ENCODE peak calls at places on chromosome 1, in nine cellular contexts. One of them, this sample, is unnamed.

GRCh38 chr1:32877211-32878110 is 6.7 kb upstream of the FNDC5 start:
- DNase-seq in D341Med: no peak
- DNase-seq in SK-N-MC: no peak
- DNase-seq in ecto neural progenitor cell: no peak
- DNase-seq in KG1: no peak
- DNase-seq in amniotic epithelial cell: no peak
- DNase-seq in NCI-H2081: no peak
- DNase-seq in progenitor cell of endocrine pancreas: no peak
- DNase-seq in activated T-helper 9 cell treated with anti-CD3 and anti-CD28 coated beads, Interleukin-2, amount 50 U/mL, for 16 hours: no peak
- DNase-seq in this sample: peak; percentile 65

GRCh38 chr1:237938553-237938952 is 47.8 kb upstream of the ZP4 start:
- DNase-seq in D341Med: no peak
- DNase-seq in SK-N-MC: no peak
- DNase-seq in ecto neural progenitor cell: no peak
- DNase-seq in KG1: no peak
- DNase-seq in amniotic epithelial cell: no peak
- DNase-seq in NCI-H2081: no peak
- DNase-seq in progenitor cell of endocrine pancreas: no peak
- DNase-seq in activated T-helper 9 cell treated with anti-CD3 and anti-CD28 coated beads, Interleukin-2, amount 50 U/mL, for 16 hours: no peak
- DNase-seq in this sample: no peak

GRCh38 chr1:33036051-33036525 is 595 bp downstream of the AK2 start:
- DNase-seq in D341Med: peak; percentile 37
- DNase-seq in SK-N-MC: no peak
- DNase-seq in ecto neural progenitor cell: no peak
- DNase-seq in KG1: no peak
- DNase-seq in amniotic epithelial cell: peak; percentile 20
- DNase-seq in NCI-H2081: no peak
- DNase-seq in progenitor cell of endocrine pancreas: no peak
- DNase-seq in activated T-helper 9 cell treated with anti-CD3 and anti-CD28 coated beads, Interleukin-2, amount 50 U/mL, for 16 hours: no peak
- DNase-seq in this sample: peak; percentile 29

GRCh38 chr1:207670192-207670591 is 25.3 kb downstream of the CR1L start:
- DNase-seq in D341Med: no peak
- DNase-seq in SK-N-MC: no peak
- DNase-seq in ecto neural progenitor cell: no peak
- DNase-seq in KG1: no peak
- DNase-seq in amniotic epithelial cell: no peak
- DNase-seq in NCI-H2081: no peak
- DNase-seq in progenitor cell of endocrine pancreas: no peak
- DNase-seq in activated T-helper 9 cell treated with anti-CD3 and anti-CD28 coated beads, Interleukin-2, amount 50 U/mL, for 16 hours: no peak
- DNase-seq in this sample: no peak

GRCh38 chr1:113758631-113759340 is 500 bp downstream of the PHTF1 start:
- DNase-seq in D341Med: peak; percentile 81
- DNase-seq in SK-N-MC: no peak
- DNase-seq in ecto neural progenitor cell: peak; percentile 94
- DNase-seq in KG1: no peak
- DNase-seq in amniotic epithelial cell: peak; percentile 27
- DNase-seq in NCI-H2081: peak; percentile 12
- DNase-seq in progenitor cell of endocrine pancreas: peak; percentile 77
- DNase-seq in activated T-helper 9 cell treated with anti-CD3 and anti-CD28 coated beads, Interleukin-2, amount 50 U/mL, for 16 hours: peak; percentile 39
- DNase-seq in this sample: peak; percentile 75

GRCh38 chr1:184189361-184189760 is 137.8 kb downstream of the TSEN15 start:
- DNase-seq in D341Med: no peak
- DNase-seq in SK-N-MC: peak; percentile 20
- DNase-seq in ecto neural progenitor cell: no peak
- DNase-seq in KG1: no peak
- DNase-seq in amniotic epithelial cell: no peak
- DNase-seq in NCI-H2081: peak; percentile 75
- DNase-seq in progenitor cell of endocrine pancreas: no peak
- DNase-seq in activated T-helper 9 cell treated with anti-CD3 and anti-CD28 coated beads, Interleukin-2, amount 50 U/mL, for 16 hours: no peak
- DNase-seq in this sample: peak; percentile 81

GRCh38 chr1:174815036-174815435 is 184.7 kb upstream of the CACYBP start:
- DNase-seq in D341Med: no peak
- DNase-seq in SK-N-MC: no peak
- DNase-seq in ecto neural progenitor cell: no peak
- DNase-seq in KG1: no peak
- DNase-seq in amniotic epithelial cell: peak; percentile 28
- DNase-seq in NCI-H2081: no peak
- DNase-seq in progenitor cell of endocrine pancreas: no peak
- DNase-seq in activated T-helper 9 cell treated with anti-CD3 and anti-CD28 coated beads, Interleukin-2, amount 50 U/mL, for 16 hours: no peak
- DNase-seq in this sample: peak; percentile 62

GRCh38 chr1:116268211-116268610 is 104.8 kb upstream of the ATP1A1 start:
- DNase-seq in D341Med: no peak
- DNase-seq in SK-N-MC: no peak
- DNase-seq in ecto neural progenitor cell: no peak
- DNase-seq in KG1: no peak
- DNase-seq in amniotic epithelial cell: peak; percentile 45
- DNase-seq in NCI-H2081: no peak
- DNase-seq in progenitor cell of endocrine pancreas: no peak
- DNase-seq in activated T-helper 9 cell treated with anti-CD3 and anti-CD28 coated beads, Interleukin-2, amount 50 U/mL, for 16 hours: no peak
- DNase-seq in this sample: peak; percentile 68

GRCh38 chr1:8017495-8018310 is 8.4 kb downstream of the ERRFI1 start:
- DNase-seq in D341Med: peak; percentile 51
- DNase-seq in SK-N-MC: peak; percentile 76
- DNase-seq in ecto neural progenitor cell: no peak
- DNase-seq in KG1: no peak
- DNase-seq in amniotic epithelial cell: peak; percentile 94
- DNase-seq in NCI-H2081: no peak
- DNase-seq in progenitor cell of endocrine pancreas: no peak
- DNase-seq in activated T-helper 9 cell treated with anti-CD3 and anti-CD28 coated beads, Interleukin-2, amount 50 U/mL, for 16 hours: no peak
- DNase-seq in this sample: peak; percentile 70

GRCh38 chr1:23759277-23759676 is 16.0 kb downstream of the ELOA start:
- DNase-seq in D341Med: no peak
- DNase-seq in SK-N-MC: no peak
- DNase-seq in ecto neural progenitor cell: no peak
- DNase-seq in KG1: no peak
- DNase-seq in amniotic epithelial cell: no peak
- DNase-seq in NCI-H2081: no peak
- DNase-seq in progenitor cell of endocrine pancreas: no peak
- DNase-seq in activated T-helper 9 cell treated with anti-CD3 and anti-CD28 coated beads, Interleukin-2, amount 50 U/mL, for 16 hours: no peak
- DNase-seq in this sample: no peak

GRCh38 chr1:160209041-160209655 is 4.0 kb downstream of the PEA15 start:
- DNase-seq in D341Med: peak; percentile 27
- DNase-seq in SK-N-MC: no peak
- DNase-seq in ecto neural progenitor cell: no peak
- DNase-seq in KG1: no peak
- DNase-seq in amniotic epithelial cell: peak; percentile 61
- DNase-seq in NCI-H2081: no peak
- DNase-seq in progenitor cell of endocrine pancreas: no peak
- DNase-seq in activated T-helper 9 cell treated with anti-CD3 and anti-CD28 coated beads, Interleukin-2, amount 50 U/mL, for 16 hours: no peak
- DNase-seq in this sample: no peak

GRCh38 chr1:165570078-165570477 is 26.3 kb downstream of the LRRC52 start:
- DNase-seq in D341Med: peak; percentile 61
- DNase-seq in SK-N-MC: no peak
- DNase-seq in ecto neural progenitor cell: no peak
- DNase-seq in KG1: no peak
- DNase-seq in amniotic epithelial cell: no peak
- DNase-seq in NCI-H2081: no peak
- DNase-seq in progenitor cell of endocrine pancreas: no peak
- DNase-seq in activated T-helper 9 cell treated with anti-CD3 and anti-CD28 coated beads, Interleukin-2, amount 50 U/mL, for 16 hours: no peak
- DNase-seq in this sample: peak; percentile 71

GRCh38 chr1:153565529-153566374 is at the start of gene S100A2:
- DNase-seq in D341Med: no peak
- DNase-seq in SK-N-MC: no peak
- DNase-seq in ecto neural progenitor cell: peak; percentile 47
- DNase-seq in KG1: peak; percentile 58
- DNase-seq in amniotic epithelial cell: peak; percentile 93
- DNase-seq in NCI-H2081: no peak
- DNase-seq in progenitor cell of endocrine pancreas: no peak
- DNase-seq in activated T-helper 9 cell treated with anti-CD3 and anti-CD28 coated beads, Interleukin-2, amount 50 U/mL, for 16 hours: peak; percentile 45
- DNase-seq in this sample: peak; percentile 96

GRCh38 chr1:182803846-182804245 is 14.3 kb downstream of the NPL start:
- DNase-seq in D341Med: no peak
- DNase-seq in SK-N-MC: no peak
- DNase-seq in ecto neural progenitor cell: no peak
- DNase-seq in KG1: no peak
- DNase-seq in amniotic epithelial cell: no peak
- DNase-seq in NCI-H2081: no peak
- DNase-seq in progenitor cell of endocrine pancreas: no peak
- DNase-seq in activated T-helper 9 cell treated with anti-CD3 and anti-CD28 coated beads, Interleukin-2, amount 50 U/mL, for 16 hours: no peak
- DNase-seq in this sample: no peak

GRCh38 chr1:24277420-24278169 is 41.6 kb upstream of the GRHL3 start:
- DNase-seq in D341Med: no peak
- DNase-seq in SK-N-MC: no peak
- DNase-seq in ecto neural progenitor cell: no peak
- DNase-seq in KG1: no peak
- DNase-seq in amniotic epithelial cell: peak; percentile 39
- DNase-seq in NCI-H2081: no peak
- DNase-seq in progenitor cell of endocrine pancreas: no peak
- DNase-seq in activated T-helper 9 cell treated with anti-CD3 and anti-CD28 coated beads, Interleukin-2, amount 50 U/mL, for 16 hours: no peak
- DNase-seq in this sample: no peak

GRCh38 chr1:47021070-47021469 is 2.4 kb upstream of the CYP4X1 start:
- DNase-seq in D341Med: no peak
- DNase-seq in SK-N-MC: no peak
- DNase-seq in ecto neural progenitor cell: no peak
- DNase-seq in KG1: no peak
- DNase-seq in amniotic epithelial cell: no peak
- DNase-seq in NCI-H2081: no peak
- DNase-seq in progenitor cell of endocrine pancreas: no peak
- DNase-seq in activated T-helper 9 cell treated with anti-CD3 and anti-CD28 coated beads, Interleukin-2, amount 50 U/mL, for 16 hours: no peak
- DNase-seq in this sample: no peak

GRCh38 chr1:227994632-227995300 is 12.0 kb upstream of the WNT3A start:
- DNase-seq in D341Med: no peak
- DNase-seq in SK-N-MC: no peak
- DNase-seq in ecto neural progenitor cell: peak; percentile 24
- DNase-seq in KG1: no peak
- DNase-seq in amniotic epithelial cell: no peak
- DNase-seq in NCI-H2081: no peak
- DNase-seq in progenitor cell of endocrine pancreas: peak; percentile 4
- DNase-seq in activated T-helper 9 cell treated with anti-CD3 and anti-CD28 coated beads, Interleukin-2, amount 50 U/mL, for 16 hours: no peak
- DNase-seq in this sample: no peak

GRCh38 chr1:62352387-62352786 is 33.2 kb upstream of the KANK4 start:
- DNase-seq in D341Med: no peak
- DNase-seq in SK-N-MC: no peak
- DNase-seq in ecto neural progenitor cell: no peak
- DNase-seq in KG1: no peak
- DNase-seq in amniotic epithelial cell: no peak
- DNase-seq in NCI-H2081: no peak
- DNase-seq in progenitor cell of endocrine pancreas: no peak
- DNase-seq in activated T-helper 9 cell treated with anti-CD3 and anti-CD28 coated beads, Interleukin-2, amount 50 U/mL, for 16 hours: no peak
- DNase-seq in this sample: no peak

GRCh38 chr1:28123461-28123961 is 35.1 kb upstream of the EYA3 start:
- DNase-seq in D341Med: no peak
- DNase-seq in SK-N-MC: no peak
- DNase-seq in ecto neural progenitor cell: no peak
- DNase-seq in KG1: no peak
- DNase-seq in amniotic epithelial cell: peak; percentile 95
- DNase-seq in NCI-H2081: no peak
- DNase-seq in progenitor cell of endocrine pancreas: no peak
- DNase-seq in activated T-helper 9 cell treated with anti-CD3 and anti-CD28 coated beads, Interleukin-2, amount 50 U/mL, for 16 hours: no peak
- DNase-seq in this sample: no peak

GRCh38 chr1:48035371-48036141 is 38.4 kb upstream of the TRABD2B start:
- DNase-seq in D341Med: no peak
- DNase-seq in SK-N-MC: no peak
- DNase-seq in ecto neural progenitor cell: no peak
- DNase-seq in KG1: no peak
- DNase-seq in amniotic epithelial cell: no peak
- DNase-seq in NCI-H2081: no peak
- DNase-seq in progenitor cell of endocrine pancreas: no peak
- DNase-seq in activated T-helper 9 cell treated with anti-CD3 and anti-CD28 coated beads, Interleukin-2, amount 50 U/mL, for 16 hours: no peak
- DNase-seq in this sample: no peak

GRCh38 chr1:205811660-205812059 is 1.3 kb downstream of the SLC41A1 start:
- DNase-seq in D341Med: no peak
- DNase-seq in SK-N-MC: no peak
- DNase-seq in ecto neural progenitor cell: no peak
- DNase-seq in KG1: no peak
- DNase-seq in amniotic epithelial cell: peak; percentile 36
- DNase-seq in NCI-H2081: no peak
- DNase-seq in progenitor cell of endocrine pancreas: no peak
- DNase-seq in activated T-helper 9 cell treated with anti-CD3 and anti-CD28 coated beads, Interleukin-2, amount 50 U/mL, for 16 hours: no peak
- DNase-seq in this sample: no peak

GRCh38 chr1:112317140-112317539 is 78.9 kb upstream of the CTTNBP2NL start:
- DNase-seq in D341Med: no peak
- DNase-seq in SK-N-MC: no peak
- DNase-seq in ecto neural progenitor cell: no peak
- DNase-seq in KG1: no peak
- DNase-seq in amniotic epithelial cell: peak; percentile 94
- DNase-seq in NCI-H2081: no peak
- DNase-seq in progenitor cell of endocrine pancreas: no peak
- DNase-seq in activated T-helper 9 cell treated with anti-CD3 and anti-CD28 coated beads, Interleukin-2, amount 50 U/mL, for 16 hours: no peak
- DNase-seq in this sample: no peak

GRCh38 chr1:168079761-168080160 is 57.0 kb downstream of the GPR161 start:
- DNase-seq in D341Med: no peak
- DNase-seq in SK-N-MC: no peak
- DNase-seq in ecto neural progenitor cell: no peak
- DNase-seq in KG1: no peak
- DNase-seq in amniotic epithelial cell: peak; percentile 56
- DNase-seq in NCI-H2081: no peak
- DNase-seq in progenitor cell of endocrine pancreas: no peak
- DNase-seq in activated T-helper 9 cell treated with anti-CD3 and anti-CD28 coated beads, Interleukin-2, amount 50 U/mL, for 16 hours: no peak
- DNase-seq in this sample: no peak

GRCh38 chr1:193558491-193559028 is 372.1 kb upstream of the B3GALT2 start:
- DNase-seq in D341Med: no peak
- DNase-seq in SK-N-MC: no peak
- DNase-seq in ecto neural progenitor cell: no peak
- DNase-seq in KG1: peak; percentile 26
- DNase-seq in amniotic epithelial cell: peak; percentile 89
- DNase-seq in NCI-H2081: no peak
- DNase-seq in progenitor cell of endocrine pancreas: no peak
- DNase-seq in activated T-helper 9 cell treated with anti-CD3 and anti-CD28 coated beads, Interleukin-2, amount 50 U/mL, for 16 hours: no peak
- DNase-seq in this sample: peak; percentile 39

GRCh38 chr1:151062738-151063371 is 2.7 kb downstream of the MLLT11 start:
- DNase-seq in D341Med: peak; percentile 42
- DNase-seq in SK-N-MC: no peak
- DNase-seq in ecto neural progenitor cell: no peak
- DNase-seq in KG1: no peak
- DNase-seq in amniotic epithelial cell: peak; percentile 96
- DNase-seq in NCI-H2081: no peak
- DNase-seq in progenitor cell of endocrine pancreas: no peak
- DNase-seq in activated T-helper 9 cell treated with anti-CD3 and anti-CD28 coated beads, Interleukin-2, amount 50 U/mL, for 16 hours: no peak
- DNase-seq in this sample: no peak

GRCh38 chr1:147515046-147515869 is 26.0 kb upstream of the BCL9 start:
- DNase-seq in D341Med: no peak
- DNase-seq in SK-N-MC: no peak
- DNase-seq in ecto neural progenitor cell: no peak
- DNase-seq in KG1: no peak
- DNase-seq in amniotic epithelial cell: peak; percentile 91
- DNase-seq in NCI-H2081: peak; percentile 59
- DNase-seq in progenitor cell of endocrine pancreas: no peak
- DNase-seq in activated T-helper 9 cell treated with anti-CD3 and anti-CD28 coated beads, Interleukin-2, amount 50 U/mL, for 16 hours: no peak
- DNase-seq in this sample: peak; percentile 87

GRCh38 chr1:30901798-30902652 is 6.5 kb downstream of the SDC3 start:
- DNase-seq in D341Med: no peak
- DNase-seq in SK-N-MC: no peak
- DNase-seq in ecto neural progenitor cell: no peak
- DNase-seq in KG1: no peak
- DNase-seq in amniotic epithelial cell: no peak
- DNase-seq in NCI-H2081: no peak
- DNase-seq in progenitor cell of endocrine pancreas: no peak
- DNase-seq in activated T-helper 9 cell treated with anti-CD3 and anti-CD28 coated beads, Interleukin-2, amount 50 U/mL, for 16 hours: no peak
- DNase-seq in this sample: peak; percentile 51

GRCh38 chr1:47712596-47713299 is 274.9 kb downstream of the FOXD2 start:
- DNase-seq in D341Med: no peak
- DNase-seq in SK-N-MC: no peak
- DNase-seq in ecto neural progenitor cell: no peak
- DNase-seq in KG1: no peak
- DNase-seq in amniotic epithelial cell: no peak
- DNase-seq in NCI-H2081: no peak
- DNase-seq in progenitor cell of endocrine pancreas: no peak
- DNase-seq in activated T-helper 9 cell treated with anti-CD3 and anti-CD28 coated beads, Interleukin-2, amount 50 U/mL, for 16 hours: no peak
- DNase-seq in this sample: peak; percentile 90

GRCh38 chr1:178311164-178311563 is 185.6 kb downstream of the CLEC20A start:
- DNase-seq in D341Med: no peak
- DNase-seq in SK-N-MC: no peak
- DNase-seq in ecto neural progenitor cell: no peak
- DNase-seq in KG1: no peak
- DNase-seq in amniotic epithelial cell: peak; percentile 4
- DNase-seq in NCI-H2081: no peak
- DNase-seq in progenitor cell of endocrine pancreas: no peak
- DNase-seq in activated T-helper 9 cell treated with anti-CD3 and anti-CD28 coated beads, Interleukin-2, amount 50 U/mL, for 16 hours: no peak
- DNase-seq in this sample: no peak

GRCh38 chr1:25573961-25574360 is 30.6 kb downstream of the LDLRAP1 start:
- DNase-seq in D341Med: no peak
- DNase-seq in SK-N-MC: no peak
- DNase-seq in ecto neural progenitor cell: no peak
- DNase-seq in KG1: no peak
- DNase-seq in amniotic epithelial cell: no peak
- DNase-seq in NCI-H2081: no peak
- DNase-seq in progenitor cell of endocrine pancreas: no peak
- DNase-seq in activated T-helper 9 cell treated with anti-CD3 and anti-CD28 coated beads, Interleukin-2, amount 50 U/mL, for 16 hours: no peak
- DNase-seq in this sample: peak; percentile 49

GRCh38 chr1:56137829-56138505 is 441.4 kb downstream of the PLPP3 start:
- DNase-seq in D341Med: no peak
- DNase-seq in SK-N-MC: no peak
- DNase-seq in ecto neural progenitor cell: no peak
- DNase-seq in KG1: no peak
- DNase-seq in amniotic epithelial cell: peak; percentile 38
- DNase-seq in NCI-H2081: no peak
- DNase-seq in progenitor cell of endocrine pancreas: no peak
- DNase-seq in activated T-helper 9 cell treated with anti-CD3 and anti-CD28 coated beads, Interleukin-2, amount 50 U/mL, for 16 hours: no peak
- DNase-seq in this sample: no peak